ENCODE peak calls at places on chromosomes 5 and 9, in four cellular contexts. E is LHCN-M2, A is astrocyte of the spinal cord, T is fibroblast of villous mesenchyme. B is an unnamed sample.

GRCh38 chr5:142280066-142281011 is 44.5 kb downstream of the SPRY4 start:
- DNase-seq in E (peak), A (peak), T (peak), B (peak)

GRCh38 chr9:38423939-38424843 is at the start of gene IGFBPL1:
- DNase-seq in E (no peak), A (no peak), T (no peak), B (peak)

GRCh38 chr5:149205625-149206523 is 64.6 kb downstream of the ABLIM3 start:
- DNase-seq in E (no peak), A (peak), T (peak), B (peak)

GRCh38 chr9:137217276-137218211 is 4.5 kb downstream of the RNF208 start:
- DNase-seq in E (no peak), A (no peak), T (peak), B (peak)

GRCh38 chr5:72510610-72511121 is 3.5 kb upstream of the ZNF366 start:
- DNase-seq in E (peak), A (peak), T (no peak), B (peak)

GRCh38 chr5:88389248-88390006 is 120.8 kb upstream of the TMEM161B start:
- DNase-seq in E (no peak), A (no peak), T (no peak), B (no peak)

GRCh38 chr5:9239071-9239470 is 306.8 kb downstream of the SEMA5A start:
- DNase-seq in E (peak), A (no peak), T (peak), B (peak)

GRCh38 chr5:172868924-172869565 is 35.0 kb downstream of the ERGIC1 start:
- DNase-seq in E (peak), A (peak), T (peak), B (peak)

GRCh38 chr5:81605299-81605698 is 145.6 kb downstream of the SSBP2 start:
- DNase-seq in E (no peak), A (no peak), T (no peak), B (no peak)

GRCh38 chr5:136375920-136376319 is 10.6 kb upstream of the TRPC7 start:
- DNase-seq in E (no peak), A (no peak), T (no peak), B (no peak)

GRCh38 chr9:37466037-37466709 is 923 bp upstream of the ZBTB5 start:
- DNase-seq in E (peak), A (peak), T (peak), B (peak)

GRCh38 chr5:157328277-157328912 is 62.5 kb downstream of the CYFIP2 start:
- DNase-seq in E (peak), A (peak), T (peak), B (peak)

GRCh38 chr5:59186623-59187022 is 603.7 kb downstream of the RAB3C start:
- DNase-seq in E (no peak), A (no peak), T (no peak), B (peak)

GRCh38 chr9:136049451-136050265 is 45.4 kb downstream of the NACC2 start:
- DNase-seq in E (no peak), A (no peak), T (no peak), B (no peak)

GRCh38 chr9:91134608-91135007 is 227.1 kb downstream of the AUH start:
- DNase-seq in E (no peak), A (no peak), T (no peak), B (no peak)

GRCh38 chr9:116352958-116353357 is 199.4 kb downstream of the PAPPA start:
- DNase-seq in E (no peak), A (no peak), T (no peak), B (no peak)

GRCh38 chr9:75921403-75922127 is 31.1 kb downstream of the PCSK5 start:
- DNase-seq in E (no peak), A (no peak), T (no peak), B (no peak)

GRCh38 chr5:154220625-154221024 is 30.1 kb downstream of the GALNT10 start:
- DNase-seq in E (peak), A (peak), T (peak), B (peak)

GRCh38 chr9:35914307-35914807 is 5.1 kb downstream of the SPAAR start:
- DNase-seq in E (peak), A (no peak), T (no peak), B (peak)

GRCh38 chr5:98102926-98103325 is 670.5 kb upstream of the RGMB start:
- DNase-seq in E (no peak), A (no peak), T (no peak), B (no peak)

GRCh38 chr5:81422671-81423070 is 28.7 kb upstream of the ACOT12 start:
- DNase-seq in E (peak), A (peak), T (peak), B (peak)

GRCh38 chr9:69599232-69599971 is 72.8 kb downstream of the APBA1 start:
- DNase-seq in E (peak), A (peak), T (peak), B (no peak)

GRCh38 chr9:22244141-22245011 is 202.2 kb upstream of the DMRTA1 start:
- DNase-seq in E (peak), A (peak), T (peak), B (peak)

GRCh38 chr9:4143951-4144717 is 155.7 kb downstream of the GLIS3 start:
- DNase-seq in E (peak), A (peak), T (no peak), B (peak)

GRCh38 chr5:175800656-175801081 is 70.7 kb upstream of the CPLX2 start:
- DNase-seq in E (peak), A (no peak), T (peak), B (no peak)

GRCh38 chr9:13962006-13962405 is 351.9 kb downstream of the NFIB start:
- DNase-seq in E (no peak), A (no peak), T (no peak), B (no peak)

GRCh38 chr5:175059687-175060194 is 335.4 kb downstream of the MSX2 start:
- DNase-seq in E (peak), A (peak), T (no peak), B (no peak)

B was measured in mesenchymal stem cell.